ENCODE peak calls at places on chromosome 12, in six cellular contexts. C is NCI-H345, H is aorta, L is iris pigment epithelial cell, N is substantia nigra, G is NCI-H510A treated with DMSO at 0.1 percent for 48 hours. F is an unnamed sample.

GRCh38 chr12:133129368-133130037 is 571 bp downstream of the ZNF891 start:
- DNase-seq in C (no peak), H (no peak), L (peak), N (no peak), G (peak), F (no peak)

GRCh38 chr12:15278816-15279658 is 43.3 kb upstream of the PTPRO start:
- DNase-seq in C (no peak), H (peak), L (peak), N (peak), G (peak), F (no peak)

GRCh38 chr12:76740501-76740900 is 23.4 kb upstream of the ZDHHC17 start:
- DNase-seq in C (no peak), H (no peak), L (no peak), N (no peak), G (no peak), F (no peak)

GRCh38 chr12:53951577-53952334 is 2.9 kb upstream of the HOXC12 start:
- DNase-seq in C (no peak), H (peak), L (no peak), N (no peak), G (no peak), F (no peak)

GRCh38 chr12:131049569-131050339 is 96.0 kb downstream of the ADGRD1 start:
- DNase-seq in C (no peak), H (peak), L (no peak), N (no peak), G (no peak), F (no peak)

GRCh38 chr12:94812345-94812744 is 162.0 kb upstream of the TMCC3 start:
- DNase-seq in C (no peak), H (no peak), L (no peak), N (no peak), G (no peak), F (no peak)

GRCh38 chr12:46206471-46206870 is 62.4 kb downstream of the SLC38A1 start:
- DNase-seq in C (no peak), H (no peak), L (no peak), N (no peak), G (no peak), F (no peak)

GRCh38 chr12:28506271-28506670 is 316.0 kb downstream of the CCDC91 start:
- DNase-seq in C (no peak), H (no peak), L (no peak), N (no peak), G (no peak), F (no peak)

GRCh38 chr12:11814362-11814761 is 164.9 kb downstream of the ETV6 start:
- DNase-seq in C (peak), H (no peak), L (peak), N (no peak), G (no peak), F (no peak)

GRCh38 chr12:73935817-73936216 is 601.8 kb upstream of the ATXN7L3B start:
- DNase-seq in C (peak), H (no peak), L (peak), N (no peak), G (peak), F (no peak)

GRCh38 chr12:52691076-52691764 is 11.0 kb upstream of the KRT1 start:
- DNase-seq in C (peak), H (no peak), L (no peak), N (no peak), G (peak), F (peak)

GRCh38 chr12:121776190-121777098 is 17.0 kb downstream of the RHOF start:
- DNase-seq in C (peak), H (peak), L (peak), N (peak), G (peak), F (peak)

GRCh38 chr12:130920711-130921381 is 32.9 kb upstream of the ADGRD1 start:
- DNase-seq in C (no peak), H (peak), L (peak), N (no peak), G (no peak), F (no peak)

GRCh38 chr12:2338381-2338780 is 285.6 kb downstream of the CACNA1C start:
- DNase-seq in C (no peak), H (no peak), L (no peak), N (no peak), G (no peak), F (no peak)

GRCh38 chr12:104699489-104700194 is 242.9 kb downstream of the CHST11 start:
- DNase-seq in C (no peak), H (peak), L (no peak), N (no peak), G (no peak), F (no peak)

GRCh38 chr12:57754411-57755193 is at the start of gene MARCHF9:
- DNase-seq in C (peak), H (peak), L (no peak), N (peak), G (peak), F (peak)

GRCh38 chr12:9741726-9742125 is 8.8 kb upstream of the CLECL1 start:
- DNase-seq in C (no peak), H (no peak), L (no peak), N (no peak), G (no peak), F (peak)

GRCh38 chr12:43776498-43776897 is 17.7 kb downstream of the IRAK4 start:
- DNase-seq in C (no peak), H (no peak), L (no peak), N (no peak), G (no peak), F (no peak)

GRCh38 chr12:118780939-118781338 is 200.4 kb upstream of the SRRM4 start:
- DNase-seq in C (no peak), H (no peak), L (no peak), N (no peak), G (no peak), F (no peak)

GRCh38 chr12:32906407-32907165 is 10.0 kb upstream of the PKP2 start:
- DNase-seq in C (no peak), H (no peak), L (no peak), N (no peak), G (no peak), F (no peak)

GRCh38 chr12:87652026-87652425 is 377.2 kb downstream of the C12orf50 start:
- DNase-seq in C (no peak), H (no peak), L (no peak), N (no peak), G (no peak), F (no peak)

GRCh38 chr12:85423947-85424346 is 143.9 kb downstream of the ALX1 start:
- DNase-seq in C (no peak), H (no peak), L (no peak), N (no peak), G (no peak), F (no peak)